ENCODE peak calls at places on chromosomes 12 and 14, in five cellular contexts. One of them, this sample, is unnamed.

GRCh38 chr14:97336179-97336578 is 539.0 kb downstream of the VRK1 start:
- DNase-seq in mesenchymal stem cell: no peak
- DNase-seq in IMR-90: no peak
- DNase-seq in H9: no peak
- DNase-seq in H1: no peak
- DNase-seq in this sample: no peak

GRCh38 chr12:25723921-25724491 is 170.9 kb upstream of the LMNTD1 start:
- DNase-seq in mesenchymal stem cell: no peak
- DNase-seq in IMR-90: no peak
- DNase-seq in H1: no peak
- DNase-seq in H9: no peak
- DNase-seq in this sample: no peak

GRCh38 chr12:111673503-111673902 is 12.3 kb downstream of the BRAP start:
- DNase-seq in H9: no peak
- DNase-seq in mesenchymal stem cell: peak; percentile 46
- DNase-seq in H1: no peak
- DNase-seq in IMR-90: peak; percentile 31
- DNase-seq in this sample: no peak

GRCh38 chr12:9648701-9649531 is 20.6 kb upstream of the CLEC2D start:
- DNase-seq in mesenchymal stem cell: peak; percentile 8
- DNase-seq in H1: no peak
- DNase-seq in IMR-90: peak; percentile 13
- DNase-seq in H9: no peak
- DNase-seq in this sample: no peak

GRCh38 chr14:64387232-64387737 is 868 bp upstream of the MTHFD1 start:
- DNase-seq in IMR-90: peak; percentile 19
- DNase-seq in H1: no peak
- DNase-seq in mesenchymal stem cell: peak; percentile 53
- DNase-seq in H9: no peak
- DNase-seq in this sample: no peak

GRCh38 chr12:95802482-95803264 is 12.1 kb upstream of the NTN4 start:
- DNase-seq in mesenchymal stem cell: peak; percentile 82
- DNase-seq in H9: no peak
- DNase-seq in H1: no peak
- DNase-seq in IMR-90: peak; percentile 93
- DNase-seq in this sample: no peak

GRCh38 chr14:77973246-77973645 is 173.3 kb downstream of the ADCK1 start:
- DNase-seq in IMR-90: no peak
- DNase-seq in H9: no peak
- DNase-seq in H1: no peak
- DNase-seq in mesenchymal stem cell: no peak
- DNase-seq in this sample: no peak

GRCh38 chr14:69957986-69958385 is 78.8 kb downstream of the SMOC1 start:
- DNase-seq in H1: no peak
- DNase-seq in mesenchymal stem cell: no peak
- DNase-seq in H9: no peak
- DNase-seq in IMR-90: no peak
- DNase-seq in this sample: no peak

GRCh38 chr12:92796650-92797049 is 93.9 kb downstream of the PLEKHG7 start:
- DNase-seq in mesenchymal stem cell: no peak
- DNase-seq in H9: no peak
- DNase-seq in IMR-90: peak; percentile 73
- DNase-seq in H1: no peak
- DNase-seq in this sample: no peak

GRCh38 chr14:105146181-105146975 is 22.2 kb downstream of the JAG2 start:
- DNase-seq in H1: no peak
- DNase-seq in mesenchymal stem cell: no peak
- DNase-seq in IMR-90: no peak
- DNase-seq in H9: peak; percentile 25
- DNase-seq in this sample: no peak

GRCh38 chr14:91291786-91292405 is 47.4 kb upstream of the GPR68 start:
- DNase-seq in H1: no peak
- DNase-seq in mesenchymal stem cell: no peak
- DNase-seq in H9: no peak
- DNase-seq in IMR-90: no peak
- DNase-seq in this sample: no peak

GRCh38 chr14:65945333-65945732 is 532.8 kb downstream of the FUT8 start:
- DNase-seq in H1: no peak
- DNase-seq in H9: no peak
- DNase-seq in IMR-90: no peak
- DNase-seq in mesenchymal stem cell: no peak
- DNase-seq in this sample: no peak

GRCh38 chr12:50504798-50505385 is at the start of gene DIP2B:
- DNase-seq in H9: peak; percentile 97
- DNase-seq in IMR-90: peak; percentile 84
- DNase-seq in H1: peak; percentile 98
- DNase-seq in mesenchymal stem cell: peak; percentile 90
- DNase-seq in this sample: peak; percentile 93

GRCh38 chr12:64390275-64390851 is at the start of gene C12orf56:
- DNase-seq in H1: no peak
- DNase-seq in H9: peak; percentile 87
- DNase-seq in mesenchymal stem cell: no peak
- DNase-seq in IMR-90: no peak
- DNase-seq in this sample: no peak

GRCh38 chr14:68286667-68287066 is 467.1 kb downstream of the RAD51B start:
- DNase-seq in H1: no peak
- DNase-seq in H9: no peak
- DNase-seq in IMR-90: no peak
- DNase-seq in mesenchymal stem cell: no peak
- DNase-seq in this sample: no peak

GRCh38 chr12:65902504-65902903 is 78.2 kb downstream of the HMGA2 start:
- DNase-seq in mesenchymal stem cell: peak; percentile 40
- DNase-seq in H9: no peak
- DNase-seq in IMR-90: peak; percentile 77
- DNase-seq in H1: no peak
- DNase-seq in this sample: no peak

GRCh38 chr14:98647754-98648153 is 624.2 kb downstream of the BCL11B start:
- DNase-seq in H1: no peak
- DNase-seq in H9: no peak
- DNase-seq in IMR-90: no peak
- DNase-seq in mesenchymal stem cell: no peak
- DNase-seq in this sample: no peak

GRCh38 chr14:23551266-23552028 is at the start of gene ZFHX2:
- DNase-seq in IMR-90: peak; percentile 49
- DNase-seq in mesenchymal stem cell: peak; percentile 67
- DNase-seq in H9: peak; percentile 95
- DNase-seq in H1: peak; percentile 92
- DNase-seq in this sample: peak; percentile 87

GRCh38 chr12:68259318-68259940 is 6.0 kb upstream of the IL22 start:
- DNase-seq in H9: no peak
- DNase-seq in H1: no peak
- DNase-seq in mesenchymal stem cell: peak; percentile 84
- DNase-seq in IMR-90: peak; percentile 92
- DNase-seq in this sample: no peak

GRCh38 chr14:92603309-92604257 is 90.0 kb downstream of the RIN3 start:
- DNase-seq in H1: no peak
- DNase-seq in mesenchymal stem cell: peak; percentile 70
- DNase-seq in H9: no peak
- DNase-seq in IMR-90: peak; percentile 83
- DNase-seq in this sample: peak; percentile 18

GRCh38 chr14:80567905-80568512 is 356.7 kb upstream of the DIO2 start:
- DNase-seq in mesenchymal stem cell: peak; percentile 29
- DNase-seq in H9: no peak
- DNase-seq in IMR-90: peak; percentile 68
- DNase-seq in H1: no peak
- DNase-seq in this sample: no peak

GRCh38 chr12:104643921-104644669 is 187.3 kb downstream of the CHST11 start:
- DNase-seq in H9: no peak
- DNase-seq in H1: no peak
- DNase-seq in mesenchymal stem cell: no peak
- DNase-seq in IMR-90: no peak
- DNase-seq in this sample: no peak

GRCh38 chr14:22297376-22297775 is 291.6 kb downstream of the DAD1 start:
- DNase-seq in mesenchymal stem cell: peak; percentile 25
- DNase-seq in IMR-90: no peak
- DNase-seq in H1: no peak
- DNase-seq in H9: no peak
- DNase-seq in this sample: no peak

GRCh38 chr14:22291406-22291805 is 297.6 kb downstream of the DAD1 start:
- DNase-seq in H1: no peak
- DNase-seq in IMR-90: peak; percentile 66
- DNase-seq in mesenchymal stem cell: no peak
- DNase-seq in H9: no peak
- DNase-seq in this sample: no peak

GRCh38 chr14:22300646-22301045 is 288.4 kb downstream of the DAD1 start:
- DNase-seq in IMR-90: peak; percentile 85
- DNase-seq in mesenchymal stem cell: peak; percentile 43
- DNase-seq in H1: no peak
- DNase-seq in H9: no peak
- DNase-seq in this sample: no peak

GRCh38 chr14:22296088-22296487 is 292.9 kb downstream of the DAD1 start:
- DNase-seq in H1: no peak
- DNase-seq in H9: no peak
- DNase-seq in mesenchymal stem cell: no peak
- DNase-seq in IMR-90: no peak
- DNase-seq in this sample: no peak

GRCh38 chr14:22296722-22297121 is 292.3 kb downstream of the DAD1 start:
- DNase-seq in H9: no peak
- DNase-seq in H1: no peak
- DNase-seq in IMR-90: peak; percentile 90
- DNase-seq in mesenchymal stem cell: peak; percentile 74
- DNase-seq in this sample: no peak
- H2BK15ac ChIP-seq in H9: no peak overlapping the region
- H2BK15ac ChIP-seq in H1: no peak overlapping the region
- H2BK15ac ChIP-seq in IMR-90: no peak overlapping the region
- H2BK15ac ChIP-seq in mesenchymal stem cell: no peak overlapping the region
- H2BK15ac ChIP-seq in this sample: no peak overlapping the region

DNA sequence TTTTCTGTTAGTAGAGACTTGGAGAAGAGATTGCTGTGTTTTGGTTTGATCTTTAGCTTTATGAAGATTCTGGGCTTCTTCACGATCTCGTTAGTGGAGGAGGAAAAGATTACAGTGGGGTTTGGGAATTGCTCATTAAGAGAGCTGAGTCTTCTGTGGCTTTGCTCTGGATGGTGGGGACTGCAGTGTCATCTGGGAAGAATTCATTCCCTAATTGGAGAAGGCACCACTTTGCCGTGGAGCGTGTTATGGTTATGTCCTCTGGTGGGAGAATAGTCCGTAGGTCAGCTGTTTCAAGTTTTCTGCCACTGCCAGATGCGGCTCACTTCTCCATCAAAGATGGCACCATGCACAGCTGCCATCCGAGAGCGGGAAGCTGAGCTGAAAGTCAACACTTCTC is 117.6 kb downstream of the PLXNC1 start:
- DNase-seq in IMR-90: no peak
- DNase-seq in H9: no peak
- DNase-seq in H1: no peak
- DNase-seq in mesenchymal stem cell: no peak
- DNase-seq in this sample: no peak
- H3K14ac ChIP-seq in IMR-90: no peak overlapping the region
- H3K14ac ChIP-seq in H9: no peak overlapping the region
- H3K14ac ChIP-seq in H1: no peak overlapping the region
- H3K14ac ChIP-seq in mesenchymal stem cell: no peak overlapping the region
- H3K14ac ChIP-seq in this sample: no peak overlapping the region

GRCh38 chr14:38522724-38523123 is 266.8 kb upstream of the CLEC14A start:
- DNase-seq in mesenchymal stem cell: peak; percentile 20
- DNase-seq in H9: no peak
- DNase-seq in IMR-90: peak; percentile 9
- DNase-seq in H1: no peak
- DNase-seq in this sample: no peak

GRCh38 chr14:38527502-38527878 is 271.6 kb upstream of the CLEC14A start:
- DNase-seq in mesenchymal stem cell: no peak
- DNase-seq in H1: no peak
- DNase-seq in H9: no peak
- DNase-seq in IMR-90: no peak
- DNase-seq in this sample: no peak

GRCh38 chr14:38524636-38525403 is 268.9 kb upstream of the CLEC14A start:
- DNase-seq in mesenchymal stem cell: no peak
- DNase-seq in IMR-90: no peak
- DNase-seq in H1: no peak
- DNase-seq in H9: no peak
- DNase-seq in this sample: no peak

GRCh38 chr14:38528582-38528981 is 272.7 kb upstream of the CLEC14A start:
- DNase-seq in H1: no peak
- DNase-seq in H9: no peak
- DNase-seq in mesenchymal stem cell: no peak
- DNase-seq in IMR-90: no peak
- DNase-seq in this sample: no peak

DNA sequence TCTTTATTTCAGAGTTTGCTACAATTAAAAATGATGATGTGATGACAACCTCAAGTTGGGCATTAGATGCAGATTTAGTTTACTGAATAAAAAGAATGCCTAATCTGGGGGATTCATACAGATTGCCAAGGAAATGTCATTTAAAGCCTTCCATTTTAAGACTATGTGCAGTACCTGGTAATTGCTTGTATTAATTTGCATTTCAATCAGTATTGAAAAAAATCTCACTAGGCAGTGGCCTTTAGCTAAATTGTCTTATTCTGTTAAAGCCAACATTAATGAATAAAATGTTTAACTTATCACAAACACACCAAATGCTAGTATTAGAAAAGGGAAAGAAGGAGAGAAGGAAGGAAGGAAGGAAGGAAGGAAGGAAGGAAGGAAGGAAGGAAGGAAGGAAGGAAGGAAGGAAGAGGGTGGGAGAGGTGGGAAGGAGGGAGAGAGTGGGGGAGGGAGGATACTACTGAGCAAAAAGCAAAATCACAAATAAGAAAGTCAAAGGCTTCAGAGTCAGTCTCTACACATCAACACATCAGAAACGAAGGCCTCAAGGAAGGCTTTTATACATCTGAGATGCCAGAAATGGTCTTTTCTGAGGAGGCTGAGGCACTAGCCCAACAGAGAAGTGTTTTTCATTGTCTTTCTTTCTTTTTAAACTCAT is 271.1 kb upstream of the CLEC14A start:
- DNase-seq in mesenchymal stem cell: no peak
- DNase-seq in IMR-90: no peak
- DNase-seq in H9: no peak
- DNase-seq in H1: no peak
- DNase-seq in this sample: no peak
- H2BK15ac ChIP-seq in mesenchymal stem cell: no peak overlapping the region
- H2BK15ac ChIP-seq in IMR-90: no peak overlapping the region
- H2BK15ac ChIP-seq in H9: no peak overlapping the region
- H2BK15ac ChIP-seq in H1: no peak overlapping the region
- H2BK15ac ChIP-seq in this sample: no peak overlapping the region

GRCh38 chr12:47323802-47324201 is 244.0 kb upstream of the AMIGO2 start:
- DNase-seq in IMR-90: no peak
- DNase-seq in H1: no peak
- DNase-seq in mesenchymal stem cell: no peak
- DNase-seq in H9: no peak
- DNase-seq in this sample: no peak
- H3K14ac ChIP-seq in IMR-90: no peak overlapping the region
- H3K14ac ChIP-seq in H1: no peak overlapping the region
- H3K14ac ChIP-seq in mesenchymal stem cell: no peak overlapping the region
- H3K14ac ChIP-seq in H9: no peak overlapping the region
- H3K14ac ChIP-seq in this sample: no peak overlapping the region